ENCODE peak calls at places on chromosome 6, in four cellular contexts. U is IMR-90, A is tibial nerve, E is sigmoid colon. C is an unnamed sample. For H3K4me1, the result is how much of the 10 kb centered on the place peaks cover.

GRCh38 chr6:34990971-34991560 is 102.0 kb downstream of the ANKS1A start:
- DNase-seq in U (peak), A (no peak), E (no peak), C (no peak)

GRCh38 chr6:37495199-37495913 is 4.3 kb downstream of the CCDC167 start:
- DNase-seq in U (no peak), A (no peak), E (no peak), C (no peak)

GRCh38 chr6:109524129-109524528 is 41.1 kb upstream of the ZBTB24 start:
- DNase-seq in U (no peak), A (no peak), E (no peak), C (no peak)

GRCh38 chr6:18503588-18504231 is 116.6 kb downstream of the RNF144B start:
- DNase-seq in U (peak), A (peak), E (peak), C (no peak)

GRCh38 chr6:158006331-158006730 is 24.7 kb downstream of the SYNJ2 start:
- DNase-seq in U (no peak), A (no peak), E (no peak), C (no peak)

GRCh38 chr6:1812487-1812886 is 202.8 kb downstream of the FOXC1 start:
- DNase-seq in U (no peak), A (no peak), E (no peak), C (no peak)

GRCh38 chr6:139568956-139569538 is 194.6 kb upstream of the CITED2 start:
- DNase-seq in U (peak), A (no peak), E (no peak), C (no peak)

GRCh38 chr6:101303474-101303873 is 90.0 kb upstream of the GRIK2 start:
- DNase-seq in U (no peak), A (no peak), E (no peak), C (no peak)

GRCh38 chr6:163181666-163182180 is 232.8 kb upstream of the QKI start:
- DNase-seq in U (no peak), A (no peak), E (no peak), C (no peak)

GRCh38 chr6:34235605-34236422 is 859 bp upstream of the HMGA1 start:
- DNase-seq in U (peak), A (peak), E (peak), C (peak)

GRCh38 chr6:155412335-155412734 is 43.3 kb downstream of the NOX3 start:
- DNase-seq in U (peak), A (no peak), E (no peak), C (no peak)

GRCh38 chr6:21214738-21215448 is 378.7 kb upstream of the SOX4 start:
- DNase-seq in U (no peak), A (no peak), E (no peak), C (no peak)

GRCh38 chr6:99912657-99913056 is 81.4 kb downstream of the MCHR2 start:
- DNase-seq in U (no peak), A (no peak), E (no peak), C (no peak)

GRCh38 chr6:125014157-125014957 is 52.1 kb downstream of the RNF217 start:
- DNase-seq in U (peak), A (no peak), E (no peak), C (no peak)

GRCh38 chr6:150126641-150127291 is 16.1 kb upstream of the PPP1R14C start:
- DNase-seq in U (no peak), A (no peak), E (no peak), C (no peak)

GRCh38 chr6:21001736-21002135 is 467.5 kb downstream of the CDKAL1 start:
- DNase-seq in U (peak), A (no peak), E (no peak), C (no peak)

GRCh38 chr6:31352497-31353368 is 4.2 kb downstream of the HLA-B start:
- DNase-seq in U (no peak), A (no peak), E (no peak), C (no peak)

GRCh38 chr6:168956884-168957730 is 296.5 kb downstream of the THBS2 start:
- DNase-seq in U (peak), A (peak), E (peak), C (no peak)

GRCh38 chr6:161498359-161498758 is 224.5 kb upstream of the AGPAT4 start:
- DNase-seq in U (peak), A (no peak), E (no peak), C (no peak)

GRCh38 chr6:137926207-137926731 is 59.2 kb downstream of the TNFAIP3 start:
- DNase-seq in U (peak), A (peak), E (no peak), C (no peak)

GRCh38 chr6:13787146-13787545 is 27.2 kb downstream of the MCUR1 start:
- DNase-seq in U (peak), A (no peak), E (no peak), C (no peak)

GRCh38 chr6:135936606-135937005 is 85.1 kb downstream of the PDE7B start:
- DNase-seq in U (peak), A (no peak), E (no peak), C (no peak)

GRCh38 chr6:47938411-47938810 is 156.6 kb downstream of the OPN5 start:
- DNase-seq in U (no peak), A (no peak), E (no peak), C (no peak)

GRCh38 chr6:44052419-44053011 is 74.7 kb downstream of the MRPL14 start:
- DNase-seq in U (peak), A (no peak), E (peak), C (peak)

GRCh38 chr6:156719720-156720563 is 57.2 kb upstream of the ARID1B start:
- DNase-seq in U (peak), A (peak), E (peak), C (peak)
- H3K4me3 ChIP-seq in U (peak), A (peak), E (peak), C (peak)

GRCh38 chr6:45314146-45314545 is 14.0 kb upstream of the RUNX2 start:
- DNase-seq in U (no peak), A (no peak), E (no peak), C (no peak)
- H3K4me1 ChIP-seq in U (under half), A (under half), E (under half), C (under half)

GRCh38 chr6:117829594-117830319 is 77.3 kb upstream of the SLC35F1 start:
- DNase-seq in U (peak), A (no peak), E (no peak), C (no peak)
- TF ChIP-seq CTCF in U (peak), A (no peak), E (no peak), C (peak)

GRCh38 chr6:142820336-142821016 is 124.5 kb downstream of the HIVEP2 start:
- DNase-seq in U (no peak), A (no peak), E (no peak), C (no peak)
- H3K4me3 ChIP-seq in U (no peak), A (no peak), E (peak), C (peak)

DNA sequence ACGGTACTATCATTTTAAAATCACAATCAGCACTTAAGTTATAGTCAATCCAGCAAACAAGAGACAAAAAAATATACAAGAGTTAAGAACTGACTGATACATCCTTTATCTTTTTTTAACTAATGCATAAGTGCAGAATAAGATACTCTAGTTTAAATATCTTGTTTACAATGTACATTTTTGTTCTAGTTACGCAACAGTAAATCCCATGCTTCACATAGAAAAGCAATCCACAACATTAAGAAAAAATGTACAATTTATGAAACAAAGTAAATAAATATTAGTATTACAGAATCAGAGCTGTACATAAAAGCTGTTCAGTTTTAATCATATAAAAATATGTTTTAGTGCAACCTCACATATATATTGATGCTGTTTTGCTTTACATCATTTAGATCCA is 192.6 kb downstream of the HIVEP2 start:
- DNase-seq in U (peak), A (no peak), E (no peak), C (no peak)
- H3K4me1 ChIP-seq in U (under half), A (under half), E (under half), C (under half)

GRCh38 chr6:118650500-118651281 is 700 bp downstream of the CEP85L start:
- DNase-seq in U (peak), A (peak), E (peak), C (peak)
- TF ChIP-seq CTCF in U (no peak), A (no peak), E (peak), C (peak)

GRCh38 chr6:7138921-7139358 is 31.2 kb downstream of the RREB1 start:
- DNase-seq in U (no peak), A (no peak), E (no peak), C (no peak)
- H3K4me3 ChIP-seq in U (no peak), A (no peak), E (no peak), C (no peak)

C was measured in upper lobe of right lung.